ENCODE peak calls at places on chromosomes 11 and 22, in seven cellular contexts. V is stimulated activated CD4-positive, alpha-beta T cell treated with anti-CD3 and anti-CD28 coated beads, TNF-alpha, amount 100 ng/mL, for 4 hours; I is NCI-H82; T is lower lobe of right lung; O is HAP-1; H is KBM-7; X is H4. F is an unnamed sample.
A peak's percentile ranks its signal among the peaks of the same experiment; 100 is the strongest.

GRCh38 chr11:101509911-101510310 is 73.9 kb downstream of the TRPC6 start:
- DNase-seq in V (no peak), I (no peak), T (no peak), O (no peak), H (no peak), X (no peak), F (no peak)

GRCh38 chr22:49369726-49370717 is 457.7 kb downstream of the BRD1 start:
- DNase-seq in V (no peak), I (no peak), T (peak; percentile 28), O (no peak), H (no peak), X (no peak), F (no peak)

GRCh38 chr22:30261134-30261533 is 5.5 kb downstream of the OSM start:
- DNase-seq in V (no peak), I (no peak), T (no peak), O (no peak), H (no peak), X (no peak), F (no peak)

GRCh38 chr11:87236368-87236767 is 198.6 kb downstream of the TMEM135 start:
- DNase-seq in V (no peak), I (no peak), T (no peak), O (no peak), H (no peak), X (no peak), F (no peak)

GRCh38 chr11:35282226-35282882 is 137.0 kb downstream of the SLC1A2 start:
- DNase-seq in V (no peak), I (no peak), T (no peak), O (no peak), H (no peak), X (no peak), F (no peak)

GRCh38 chr11:122898799-122899198 is 16.2 kb downstream of the JHY start:
- DNase-seq in V (no peak), I (no peak), T (no peak), O (no peak), H (no peak), X (no peak), F (no peak)

GRCh38 chr11:102831128-102831708 is 12.2 kb downstream of the MMP3 start:
- DNase-seq in V (no peak), I (no peak), T (peak; percentile 61), O (peak; percentile 57), H (peak; percentile 9), X (no peak), F (no peak)

GRCh38 chr11:25066706-25067105 is 569.9 kb downstream of the LUZP2 start:
- DNase-seq in V (no peak), I (no peak), T (no peak), O (no peak), H (no peak), X (no peak), F (no peak)

GRCh38 chr11:58505849-58506248 is 2.1 kb downstream of the OR5B21 start:
- DNase-seq in V (no peak), I (no peak), T (no peak), O (no peak), H (no peak), X (no peak), F (no peak)